ENCODE peak calls at places on chromosomes 7 and 10, in four cellular contexts. Y, N, Q and U are unnamed samples.
A peak's percentile ranks its signal among the peaks of the same experiment; 100 is the strongest.

GRCh38 chr10:13206546-13207443 is 27.4 kb downstream of the UCMA start:
- DNase-seq in Y (no peak), N (no peak), Q (peak; percentile 35), U (peak; percentile 4)

GRCh38 chr10:1168763-1169162 is 112.6 kb downstream of the WDR37 start:
- DNase-seq in Y (no peak), N (no peak), Q (no peak), U (no peak)

GRCh38 chr7:157476201-157476600 is 139.4 kb downstream of the DNAJB6 start:
- DNase-seq in Y (no peak), N (no peak), Q (no peak), U (no peak)

GRCh38 chr7:91164948-91165845 is 99.0 kb upstream of the FZD1 start:
- DNase-seq in Y (no peak), N (no peak), Q (peak; percentile 67), U (peak; percentile 55)

GRCh38 chr10:5514226-5514881 is 10.4 kb upstream of the CALML3 start:
- DNase-seq in Y (no peak), N (no peak), Q (no peak), U (no peak)

GRCh38 chr7:125122225-125122624 is 192.6 kb upstream of the POT1 start:
- DNase-seq in Y (no peak), N (no peak), Q (no peak), U (no peak)

GRCh38 chr10:127196955-127197432 is 603 bp upstream of the INSYN2A start:
- DNase-seq in Y (no peak), N (no peak), Q (no peak), U (no peak)

GRCh38 chr7:157791261-157791660 is 454.5 kb downstream of the DNAJB6 start:
- DNase-seq in Y (no peak), N (no peak), Q (no peak), U (no peak)

GRCh38 chr10:18545626-18546025 is 105.8 kb downstream of the NSUN6 start:
- DNase-seq in Y (no peak), N (no peak), Q (no peak), U (no peak)

GRCh38 chr10:49286686-49287085 is 12.3 kb upstream of the C10orf71 start:
- DNase-seq in Y (no peak), N (no peak), Q (no peak), U (no peak)

GRCh38 chr10:79318369-79318768 is 28.9 kb upstream of the PPIF start:
- DNase-seq in Y (no peak), N (no peak), Q (no peak), U (no peak)

GRCh38 chr10:76977046-76977445 is 660.6 kb downstream of the KCNMA1 start:
- DNase-seq in Y (no peak), N (no peak), Q (no peak), U (no peak)

GRCh38 chr7:102042016-102042656 is 224.7 kb downstream of the CUX1 start:
- DNase-seq in Y (no peak), N (no peak), Q (peak; percentile 29), U (peak; percentile 42)

GRCh38 chr10:43268491-43268890 is 1.6 kb upstream of the RASGEF1A start:
- DNase-seq in Y (no peak), N (no peak), Q (no peak), U (no peak)

GRCh38 chr7:140475747-140476333 is 3.5 kb downstream of the MKRN1 start:
- DNase-seq in Y (peak; percentile 37), N (no peak), Q (peak; percentile 4), U (peak; percentile 63)

GRCh38 chr7:96061844-96062243 is 260.1 kb downstream of the SLC25A13 start:
- DNase-seq in Y (no peak), N (peak; percentile 52), Q (no peak), U (peak; percentile 75)

GRCh38 chr7:22343612-22344011 is 13.3 kb downstream of the RAPGEF5 start:
- DNase-seq in Y (no peak), N (no peak), Q (no peak), U (no peak)

GRCh38 chr7:390761-391410 is 100.9 kb downstream of the FOXL3 start:
- DNase-seq in Y (peak; percentile 4), N (no peak), Q (no peak), U (no peak)

GRCh38 chr10:71443676-71444075 is 47.0 kb downstream of the CDH23 start:
- DNase-seq in Y (no peak), N (no peak), Q (no peak), U (no peak)

DNA sequence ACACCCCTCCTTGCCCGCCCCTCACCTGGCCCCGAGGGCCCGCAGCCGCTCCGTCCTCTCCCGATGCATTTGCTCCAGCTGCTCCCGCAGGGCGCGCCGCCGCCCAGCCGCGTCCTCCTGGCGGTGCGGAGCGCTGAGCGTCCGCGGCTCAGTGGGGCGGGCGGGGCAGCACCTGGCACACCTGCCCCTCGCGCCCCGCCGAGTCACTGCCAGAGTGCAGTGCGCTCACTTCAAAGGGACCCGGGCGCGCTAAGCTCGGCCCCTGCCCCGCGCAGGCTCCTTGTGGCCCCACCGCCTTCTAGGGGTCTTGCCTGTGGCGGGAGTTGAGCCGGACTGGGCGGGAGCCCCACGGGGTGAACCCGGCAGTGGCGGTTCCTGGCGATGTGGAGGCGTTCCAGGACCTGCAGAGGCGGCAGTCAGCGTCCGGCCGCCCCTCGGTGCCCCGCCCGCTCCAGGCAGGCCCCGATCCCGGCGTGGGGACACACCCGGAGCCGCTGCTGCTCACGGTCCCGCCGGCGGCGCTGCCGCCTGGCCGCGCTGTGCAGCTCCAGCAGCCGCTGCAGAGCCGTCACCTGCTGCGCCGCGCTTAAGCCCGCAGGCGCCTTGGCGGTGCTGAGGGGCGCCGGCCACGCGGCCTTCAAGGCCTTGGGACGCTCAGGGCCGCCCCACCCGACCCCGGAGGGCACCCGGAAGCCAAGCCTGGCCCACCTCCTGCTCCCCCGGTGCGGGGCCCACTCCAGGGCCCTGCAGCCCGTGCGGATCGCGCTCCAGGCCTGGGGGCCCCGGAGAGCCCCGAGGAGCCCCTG is 6.7 kb downstream of the ATP6V1F start:
- DNase-seq in Y (peak; percentile 24), N (no peak), Q (no peak), U (peak; percentile 32)
- TF ChIP-seq CTCF in Y (no peak), N (no peak), Q (no peak), U (no peak)

GRCh38 chr7:5045558-5046396 is at the start of gene RBAK:
- DNase-seq in Y (peak; percentile 80), N (peak; percentile 94), Q (peak; percentile 84), U (peak; percentile 91)
- TF ChIP-seq CTCF in Y (no peak), N (no peak), Q (no peak), U (no peak)

GRCh38 chr10:102615361-102615760 is 28.9 kb upstream of the TRIM8 start:
- DNase-seq in Y (no peak), N (no peak), Q (no peak), U (peak; percentile 25)
- TF ChIP-seq CTCF in Y (no peak), N (no peak), Q (peak; percentile 39), U (peak; percentile 31)

DNA sequence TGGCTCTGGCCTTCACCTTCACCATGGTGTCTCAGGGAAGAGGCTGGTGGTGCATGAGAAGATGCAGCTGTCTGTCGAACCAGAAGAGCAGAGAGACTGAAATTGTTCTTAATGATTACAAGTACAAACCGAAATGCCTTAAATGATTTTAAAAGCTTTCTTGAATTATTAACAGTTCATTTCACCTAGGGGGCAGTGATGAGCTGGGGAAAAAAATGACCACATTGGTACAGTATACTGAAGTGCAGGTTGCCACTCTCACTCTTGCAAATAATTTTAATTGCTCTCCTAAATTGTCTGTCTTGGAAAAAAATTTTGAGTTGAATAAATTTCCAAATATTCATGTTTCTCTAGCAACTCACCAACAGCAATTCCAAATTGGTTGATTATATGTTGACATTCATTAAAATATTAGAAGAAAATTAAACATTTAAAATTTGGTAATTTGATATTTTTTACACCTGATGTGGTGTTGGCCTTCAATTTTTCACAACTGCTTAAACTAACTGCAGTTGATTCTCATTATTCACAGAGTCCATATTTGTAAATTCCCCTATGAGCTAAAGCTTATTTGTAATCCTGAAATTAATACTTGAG is 692.6 kb downstream of the ZWINT start:
- DNase-seq in Y (no peak), N (no peak), Q (no peak), U (peak; percentile 40)
- TF ChIP-seq CTCF in Y (no peak), N (no peak), Q (no peak), U (peak; percentile 43)

DNA sequence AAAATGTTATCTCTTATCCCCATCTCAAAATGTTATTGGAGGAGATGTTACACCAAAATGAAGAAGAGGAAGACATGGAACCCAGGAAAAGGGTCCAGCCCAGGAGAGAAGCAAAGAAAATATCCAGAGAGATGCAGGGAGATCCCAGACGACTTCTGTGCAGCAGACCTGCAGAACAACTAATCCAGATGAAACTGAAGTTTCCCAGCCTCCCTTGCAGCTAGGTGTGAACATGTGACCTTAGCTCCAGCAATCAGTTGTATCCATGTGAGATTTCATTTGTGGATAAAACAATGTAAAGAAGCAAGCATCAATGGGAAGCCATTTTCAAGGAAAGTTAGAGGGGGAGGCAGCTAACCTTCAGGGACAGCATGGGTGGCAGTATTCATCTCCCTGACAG is 55.8 kb upstream of the NANOS1 start:
- DNase-seq in Y (no peak), N (no peak), Q (no peak), U (no peak)
- TF ChIP-seq CTCF in Y (no peak), N (no peak), Q (no peak), U (no peak)

GRCh38 chr10:83166344-83166743 is 973.0 kb upstream of the GHITM start:
- DNase-seq in Y (no peak), N (no peak), Q (no peak), U (no peak)
- TF ChIP-seq CTCF in Y (no peak), N (no peak), Q (no peak), U (no peak)

DNA sequence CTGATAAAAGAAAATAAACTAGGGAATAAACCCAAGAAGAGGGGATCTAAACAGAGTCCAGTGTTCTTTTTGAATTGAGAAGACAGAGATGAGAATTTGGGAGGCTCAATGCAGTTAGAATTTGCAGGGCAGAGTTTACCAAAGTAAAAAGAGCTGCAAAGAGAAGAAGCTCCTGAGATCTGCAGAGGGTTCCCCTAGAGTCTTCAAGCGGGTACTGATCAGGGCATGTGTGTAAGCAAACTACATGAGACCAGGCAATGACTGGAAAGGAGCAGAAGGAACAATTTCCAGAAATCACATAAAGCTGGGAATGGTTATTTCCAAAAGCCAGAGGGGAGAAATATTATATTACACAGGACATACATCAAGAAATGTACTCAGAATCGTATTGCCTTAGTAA is 58.1 kb upstream of the TES start:
- DNase-seq in Y (no peak), N (no peak), Q (no peak), U (no peak)
- TF ChIP-seq CTCF in Y (no peak), N (no peak), Q (no peak), U (no peak)

GRCh38 chr10:25934673-25935139 is 677 bp downstream of the MYO3A start:
- DNase-seq in Y (no peak), N (no peak), Q (no peak), U (no peak)
- TF ChIP-seq CTCF in Y (no peak), N (no peak), Q (no peak), U (no peak)

GRCh38 chr7:99365318-99366141 is 9.0 kb upstream of the ARPC1B start:
- DNase-seq in Y (peak; percentile 64), N (no peak), Q (no peak), U (peak; percentile 59)
- TF ChIP-seq CTCF in Y (peak; percentile 73), N (no peak), Q (peak; percentile 49), U (peak; percentile 62)